ENCODE peak calls at places on chromosomes 12 and 14, in four cellular contexts. T, O, Q and P are unnamed samples.

GRCh38 chr14:89435527-89436273 is 18.7 kb upstream of the FOXN3 start:
- DNase-seq in T (no peak), Q (no peak), O (peak), P (no peak)

GRCh38 chr12:124727922-124728321 is 135.7 kb downstream of the SCARB1 start:
- DNase-seq in O (no peak), Q (no peak), T (no peak), P (no peak)

GRCh38 chr14:45251912-45252311 is 1.1 kb downstream of the MIS18BP1 start:
- DNase-seq in T (no peak), Q (peak), O (peak), P (no peak)

GRCh38 chr14:76926521-76927251 is 100.5 kb downstream of the LRRC74A start:
- DNase-seq in O (no peak), Q (peak), T (peak), P (no peak)

GRCh38 chr14:51697848-51698247 is 46.1 kb downstream of the FRMD6 start:
- DNase-seq in T (no peak), O (no peak), Q (no peak), P (no peak)

GRCh38 chr14:61575751-61576150 is 119.6 kb upstream of the HIF1A start:
- DNase-seq in Q (no peak), O (no peak), T (no peak), P (no peak)

GRCh38 chr14:83520837-83521236 is 1987.2 kb upstream of the SEL1L start:
- DNase-seq in Q (no peak), O (peak), T (peak), P (no peak)

GRCh38 chr12:56630180-56630632 is at the start of gene BAZ2A:
- DNase-seq in Q (peak), T (peak), O (peak), P (peak)

GRCh38 chr14:102394717-102395378 is 32.1 kb downstream of the TECPR2 start:
- DNase-seq in T (no peak), Q (no peak), O (no peak), P (no peak)

GRCh38 chr12:116238149-116238548 is 39.3 kb downstream of the MED13L start:
- DNase-seq in Q (no peak), O (no peak), T (no peak), P (no peak)

GRCh38 chr12:7113389-7113871 is 4.4 kb upstream of the C1RL start:
- DNase-seq in O (peak), Q (peak), T (no peak), P (no peak)

GRCh38 chr12:3004655-3005565 is 45.7 kb downstream of the TEAD4 start:
- DNase-seq in O (no peak), Q (no peak), T (no peak), P (peak)

GRCh38 chr12:113899042-113899843 is 66.9 kb downstream of the RBM19 start:
- DNase-seq in Q (no peak), T (no peak), O (no peak), P (no peak)

GRCh38 chr12:51600721-51601120 is 9.7 kb downstream of the SCN8A start:
- DNase-seq in T (no peak), O (no peak), Q (no peak), P (no peak)

GRCh38 chr14:67674139-67674479 is 323 bp downstream of the VTI1B start:
- DNase-seq in Q (peak), T (peak), O (peak), P (peak)

GRCh38 chr14:102849522-102850379 is 72.5 kb downstream of the TRAF3 start:
- DNase-seq in O (peak), Q (no peak), T (peak), P (no peak)

GRCh38 chr14:99809376-99809775 is 16.2 kb downstream of the EML1 start:
- DNase-seq in Q (no peak), O (no peak), T (peak), P (no peak)

GRCh38 chr12:597926-598568 is 65.2 kb downstream of the NINJ2 start:
- DNase-seq in Q (no peak), O (no peak), T (no peak), P (peak)

GRCh38 chr14:104794641-104795467 is 694 bp downstream of the AKT1 start:
- DNase-seq in Q (peak), T (no peak), O (peak), P (no peak)
- TF ChIP-seq CTCF in Q (no peak), T (peak), O (no peak), P (no peak)

DNA sequence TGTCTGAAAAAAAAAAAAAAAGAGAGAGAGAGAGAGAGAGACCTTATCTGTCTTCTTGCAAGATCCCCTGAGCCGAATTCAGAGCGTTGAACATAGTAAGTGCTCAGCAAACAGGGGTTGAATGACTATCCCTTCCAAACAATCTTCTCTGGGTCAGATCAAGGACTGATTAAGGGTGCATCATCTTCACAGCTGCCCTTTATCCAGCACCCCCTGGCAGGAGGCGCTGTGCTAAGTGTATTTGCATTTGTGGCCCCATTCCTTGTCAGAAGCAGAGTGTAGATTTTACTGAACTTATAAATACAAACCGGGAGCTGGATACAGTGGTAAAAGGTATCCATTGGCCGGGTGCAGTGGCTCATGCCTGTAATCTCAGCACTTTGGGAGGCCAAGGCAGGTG is 8.8 kb upstream of the TRPV4 start:
- DNase-seq in Q (no peak), O (no peak), T (no peak), P (no peak)
- TF ChIP-seq CTCF in Q (no peak), O (no peak), T (peak), P (peak)

GRCh38 chr12:103177624-103178023 is 220.2 kb downstream of the ASCL1 start:
- DNase-seq in T (no peak), Q (no peak), O (no peak), P (no peak)

GRCh38 chr12:103182299-103182698 is 224.8 kb downstream of the ASCL1 start:
- DNase-seq in Q (no peak), O (no peak), T (no peak), P (no peak)

GRCh38 chr12:103175625-103176024 is 218.2 kb downstream of the ASCL1 start:
- DNase-seq in T (no peak), Q (no peak), O (no peak), P (no peak)

GRCh38 chr12:103178681-103179080 is 221.2 kb downstream of the ASCL1 start:
- DNase-seq in O (no peak), T (no peak), Q (no peak), P (no peak)

DNA sequence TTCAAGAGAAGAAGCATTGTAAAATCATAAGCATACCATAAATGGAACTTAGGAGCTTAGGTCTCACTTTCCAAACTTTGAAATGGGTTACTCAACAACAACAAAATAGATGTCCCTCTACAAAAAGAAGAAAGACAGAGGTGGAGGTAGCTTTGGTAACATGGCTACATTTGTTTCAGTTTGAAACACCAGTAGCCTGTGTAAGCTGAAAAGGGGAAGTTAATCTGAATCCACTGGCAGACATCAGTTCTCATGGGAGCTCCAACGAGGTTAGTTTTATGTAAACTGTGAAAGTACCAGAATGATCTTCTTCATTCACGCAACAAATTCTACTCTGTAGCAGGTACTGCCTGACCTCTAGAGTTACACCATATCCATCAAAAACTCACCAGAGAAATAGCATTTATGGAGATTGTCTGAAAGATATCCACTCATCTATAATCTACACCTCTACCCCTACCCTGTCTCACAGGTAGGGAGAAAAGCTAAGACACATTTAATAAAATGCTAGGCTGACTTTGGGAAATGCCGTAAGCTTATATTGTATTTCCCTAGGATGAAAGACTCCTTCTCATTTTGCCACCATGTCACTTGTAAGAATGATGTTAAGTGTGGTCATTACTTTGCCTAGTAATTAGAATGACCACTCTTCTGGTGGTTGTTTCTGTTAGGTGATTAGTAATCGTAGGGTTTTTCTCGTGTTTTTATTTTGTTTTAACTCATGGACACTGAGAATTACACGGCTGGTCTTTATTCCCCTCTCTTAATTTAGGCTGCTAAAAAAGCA is 224.1 kb downstream of the ASCL1 start:
- DNase-seq in T (no peak), Q (no peak), O (no peak), P (no peak)
- TF ChIP-seq CTCF in T (no peak), Q (no peak), O (no peak), P (no peak)

DNA sequence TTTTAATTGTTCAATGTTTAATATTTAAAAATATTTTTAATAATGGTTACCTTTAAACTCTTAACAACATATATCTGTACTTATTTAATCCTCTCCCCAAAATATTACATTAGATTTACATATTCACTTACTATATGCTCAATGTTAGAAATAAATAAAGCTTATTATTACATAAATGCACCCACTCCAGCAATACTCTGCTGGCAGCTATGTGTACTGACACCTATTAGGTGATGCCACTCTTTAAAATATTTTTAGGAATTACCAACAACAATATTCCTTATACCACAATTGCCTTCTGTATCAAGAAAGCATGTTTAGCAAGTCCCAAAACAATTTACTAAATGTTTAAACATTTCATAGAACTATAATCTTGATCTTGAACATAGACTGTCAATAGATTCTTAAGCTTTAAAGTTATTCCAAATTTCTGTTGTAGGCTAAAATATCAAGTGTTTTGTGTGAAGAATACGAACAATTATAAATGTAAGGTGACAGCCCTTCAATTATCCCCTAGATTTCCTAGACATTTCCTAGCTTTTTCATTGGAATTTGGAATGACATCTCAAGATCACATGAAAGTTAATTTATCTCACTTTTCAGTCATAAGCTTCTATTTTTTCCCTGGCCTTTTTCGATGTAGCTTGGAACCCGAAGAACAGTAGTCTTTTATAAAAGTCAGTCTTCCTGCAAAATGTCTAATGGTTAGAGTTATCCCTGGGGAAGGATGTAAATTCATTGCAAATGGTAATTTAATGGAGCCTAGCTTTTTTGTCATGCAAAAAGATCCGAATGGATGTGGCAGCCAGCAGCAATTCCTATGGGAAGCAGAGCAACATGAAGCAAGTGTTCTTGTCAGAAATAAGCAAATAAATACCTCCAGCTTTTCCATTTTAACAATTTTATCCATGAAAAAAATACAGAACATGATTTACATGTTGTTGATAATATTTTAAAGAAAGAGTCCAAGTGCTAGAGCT is 907.5 kb upstream of the ATXN7L3B start:
- DNase-seq in O (no peak), Q (no peak), T (no peak), P (no peak)
- TF ChIP-seq CTCF in O (no peak), Q (peak), T (no peak), P (no peak)

GRCh38 chr12:47944685-47945340 is 18.6 kb upstream of the TMEM106C start:
- DNase-seq in O (no peak), T (no peak), Q (no peak), P (no peak)

GRCh38 chr12:47940773-47941474 is 22.5 kb upstream of the TMEM106C start:
- DNase-seq in T (no peak), Q (no peak), O (no peak), P (no peak)

GRCh38 chr12:47941475-47942326 is 21.7 kb upstream of the TMEM106C start:
- DNase-seq in Q (no peak), O (no peak), T (no peak), P (no peak)

GRCh38 chr12:47943492-47944359 is 19.7 kb upstream of the TMEM106C start:
- DNase-seq in T (no peak), O (no peak), Q (no peak), P (no peak)

GRCh38 chr12:47942327-47943230 is 20.8 kb upstream of the TMEM106C start:
- DNase-seq in Q (peak), O (no peak), T (no peak), P (no peak)
- TF ChIP-seq CTCF in Q (peak), O (no peak), T (peak), P (no peak)